ENCODE peak calls at places on chromosomes 6 and 20, in eight cellular contexts. B, D, T, I, E, X, W and C are unnamed samples. For H3K4me1, the result is how much of the 10 kb centered on the place peaks cover.

GRCh38 chr6:9518433-9518832 is 896.4 kb downstream of the TFAP2A start:
- DNase-seq in B (no peak), D (no peak), T (no peak), I (no peak), E (no peak), X (no peak), W (no peak), C (no peak)

GRCh38 chr20:38324159-38324558 is 20.2 kb downstream of the BPI start:
- DNase-seq in B (no peak), D (no peak), T (no peak), I (no peak), E (no peak), X (no peak), W (no peak), C (no peak)

GRCh38 chr6:25296217-25296905 is 17.2 kb downstream of the CARMIL1 start:
- DNase-seq in B (no peak), D (no peak), T (no peak), I (no peak), E (no peak), X (no peak), W (no peak), C (no peak)

GRCh38 chr6:22332726-22333125 is 35.9 kb upstream of the PRL start:
- DNase-seq in B (no peak), D (no peak), T (no peak), I (no peak), E (no peak), X (no peak), W (no peak), C (no peak)

GRCh38 chr6:35046862-35047261 is 94.3 kb downstream of the TCP11 start:
- DNase-seq in B (no peak), D (no peak), T (no peak), I (no peak), E (no peak), X (no peak), W (no peak), C (no peak)

GRCh38 chr6:84546427-84546914 is 217.9 kb downstream of the TBX18 start:
- DNase-seq in B (no peak), D (no peak), T (no peak), I (no peak), E (no peak), X (no peak), W (no peak), C (no peak)

GRCh38 chr20:63178889-63179751 is 36.8 kb downstream of the YTHDF1 start:
- DNase-seq in B (no peak), D (no peak), T (peak), I (peak), E (peak), X (peak), W (no peak), C (no peak)

GRCh38 chr6:23659125-23659524 is 466.9 kb upstream of the NRSN1 start:
- DNase-seq in B (no peak), D (peak), T (no peak), I (peak), E (no peak), X (peak), W (no peak), C (no peak)

GRCh38 chr20:2290486-2290885 is 5.3 kb upstream of the TGM3 start:
- DNase-seq in B (no peak), D (no peak), T (no peak), I (no peak), E (no peak), X (no peak), W (no peak), C (no peak)

GRCh38 chr6:72748759-72749158 is 126.9 kb downstream of the KCNQ5 start:
- DNase-seq in B (peak), D (no peak), T (no peak), I (no peak), E (no peak), X (no peak), W (no peak), C (no peak)

GRCh38 chr6:22372922-22373321 is 76.1 kb upstream of the PRL start:
- DNase-seq in B (no peak), D (no peak), T (no peak), I (no peak), E (no peak), X (no peak), W (no peak), C (no peak)

GRCh38 chr6:14211596-14211961 is 94.0 kb downstream of the CD83 start:
- DNase-seq in B (peak), D (peak), T (no peak), I (peak), E (peak), X (peak), W (peak), C (no peak)

GRCh38 chr6:161442381-161442858 is 168.6 kb upstream of the AGPAT4 start:
- DNase-seq in B (no peak), D (no peak), T (no peak), I (no peak), E (no peak), X (no peak), W (no peak), C (no peak)

GRCh38 chr6:170067923-170068360 is 222.9 kb downstream of the DLL1 start:
- DNase-seq in B (no peak), D (no peak), T (no peak), I (no peak), E (no peak), X (peak), W (no peak), C (no peak)

GRCh38 chr6:7910298-7910653 is 312 bp downstream of the TXNDC5 start:
- DNase-seq in B (no peak), D (no peak), T (no peak), I (no peak), E (no peak), X (no peak), W (no peak), C (no peak)

GRCh38 chr6:66772785-66773184 is 1065.8 kb upstream of the EYS start:
- DNase-seq in B (no peak), D (no peak), T (no peak), I (no peak), E (no peak), X (no peak), W (no peak), C (no peak)

GRCh38 chr6:125050663-125051318 is 88.6 kb downstream of the RNF217 start:
- DNase-seq in B (no peak), D (no peak), T (no peak), I (no peak), E (no peak), X (no peak), W (no peak), C (no peak)

GRCh38 chr20:25044660-25045342 is 13.1 kb downstream of the ACSS1 start:
- DNase-seq in B (no peak), D (no peak), T (no peak), I (no peak), E (no peak), X (no peak), W (peak), C (no peak)

GRCh38 chr20:40945754-40946451 is 82.7 kb upstream of the TOP1 start:
- DNase-seq in B (peak), D (peak), T (peak), I (peak), E (peak), X (peak), W (no peak), C (peak)

GRCh38 chr6:65623569-65623968 is 83.5 kb downstream of the EYS start:
- DNase-seq in B (no peak), D (no peak), T (no peak), I (no peak), E (no peak), X (no peak), W (no peak), C (no peak)

GRCh38 chr6:15340775-15341174 is 94.9 kb downstream of the JARID2 start:
- DNase-seq in B (no peak), D (no peak), T (no peak), I (no peak), E (no peak), X (no peak), W (no peak), C (no peak)

GRCh38 chr20:32356935-32357868 is 929 bp upstream of the ASXL1 start:
- DNase-seq in B (peak), D (peak), T (peak), I (peak), E (no peak), X (peak), W (peak), C (peak)

GRCh38 chr6:30100585-30101422 is 12.1 kb downstream of the TRIM31 start:
- DNase-seq in B (peak), D (peak), T (no peak), I (peak), E (peak), X (peak), W (peak), C (peak)

GRCh38 chr6:139029470-139030210 is 1.1 kb downstream of the ABRACL start:
- DNase-seq in B (peak), D (no peak), T (no peak), I (peak), E (peak), X (peak), W (peak), C (peak)

GRCh38 chr6:161033667-161034066 is 42.1 kb downstream of the MAP3K4 start:
- DNase-seq in B (no peak), D (no peak), T (no peak), I (no peak), E (no peak), X (no peak), W (no peak), C (no peak)

GRCh38 chr20:43909720-43910119 is 4.9 kb upstream of the TOX2 start:
- DNase-seq in B (no peak), D (no peak), T (no peak), I (no peak), E (no peak), X (no peak), W (no peak), C (no peak)

GRCh38 chr20:11186301-11187008 is 512.7 kb upstream of the JAG1 start:
- DNase-seq in B (no peak), D (no peak), T (no peak), I (no peak), E (no peak), X (no peak), W (no peak), C (no peak)

GRCh38 chr20:35453647-35454046 is 1.8 kb upstream of the CEP250 start:
- DNase-seq in B (no peak), D (no peak), T (no peak), I (no peak), E (no peak), X (no peak), W (no peak), C (no peak)

GRCh38 chr20:58839474-58839874 is 11.2 kb downstream of the GNAS-AS1 start:
- DNase-seq in B (peak), D (peak), T (peak), I (peak), E (peak), X (no peak), W (no peak), C (peak)

GRCh38 chr6:20900396-20901160 is 366.3 kb downstream of the CDKAL1 start:
- DNase-seq in B (no peak), D (no peak), T (no peak), I (no peak), E (no peak), X (no peak), W (no peak), C (no peak)
- H3K27ac ChIP-seq in B (no peak), D (no peak), T (no peak), I (no peak), E (no peak), X (no peak), W (no peak), C (no peak)

DNA sequence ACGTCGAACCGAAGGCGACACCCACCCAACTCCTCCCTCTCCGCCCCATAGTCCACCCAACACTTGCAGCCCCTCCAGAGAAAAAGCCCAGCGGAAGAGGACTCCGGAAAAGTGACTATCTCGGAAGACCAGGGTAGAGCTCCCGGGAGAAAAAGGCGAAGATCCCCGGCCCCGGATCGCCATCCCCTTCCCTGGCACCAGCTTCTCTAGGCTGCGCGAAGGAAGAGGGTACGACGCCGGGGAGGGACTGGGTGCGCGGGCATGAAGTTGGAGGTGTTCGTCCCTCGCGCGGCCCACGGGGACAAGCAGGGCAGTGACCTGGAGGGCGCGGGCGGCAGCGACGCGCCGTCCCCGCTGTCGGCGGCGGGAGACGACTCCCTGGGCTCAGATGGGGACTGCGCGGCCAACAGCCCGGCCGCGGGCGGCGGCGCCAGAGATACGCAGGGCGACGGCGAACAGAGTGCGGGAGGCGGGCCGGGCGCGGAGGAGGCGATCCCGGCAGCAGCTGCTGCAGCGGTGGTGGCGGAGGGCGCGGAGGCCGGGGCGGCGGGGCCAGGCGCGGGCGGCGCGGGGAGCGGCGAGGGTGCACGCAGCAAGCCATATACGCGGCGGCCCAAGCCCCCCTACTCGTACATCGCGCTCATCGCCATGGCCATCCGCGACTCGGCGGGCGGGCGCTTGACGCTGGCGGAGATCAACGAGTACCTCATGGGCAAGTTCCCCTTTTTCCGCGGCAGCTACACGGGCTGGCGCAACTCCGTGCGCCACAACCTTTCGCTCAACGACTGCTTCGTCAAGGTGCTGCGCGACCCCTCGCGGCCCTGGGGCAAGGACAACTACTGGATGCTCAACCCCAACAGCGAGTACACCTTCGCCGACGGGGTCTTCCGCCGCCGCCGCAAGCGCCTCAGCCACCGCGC is 806 bp downstream of the FOXQ1 start:
- DNase-seq in B (peak), D (no peak), T (no peak), I (peak), E (no peak), X (no peak), W (no peak), C (peak)
- H3K4me3 ChIP-seq in B (peak), D (peak), T (peak), I (peak), E (peak), X (peak), W (peak), C (peak)

GRCh38 chr20:33658929-33659328 is 3.2 kb upstream of the C20orf144 start:
- DNase-seq in B (no peak), D (no peak), T (no peak), I (no peak), E (no peak), X (no peak), W (no peak), C (no peak)
- H3K4me1 ChIP-seq in B (under half), D (under half), T (under half), I (under half), E (under half), X (under half), W (under half), C (under half)

DNA sequence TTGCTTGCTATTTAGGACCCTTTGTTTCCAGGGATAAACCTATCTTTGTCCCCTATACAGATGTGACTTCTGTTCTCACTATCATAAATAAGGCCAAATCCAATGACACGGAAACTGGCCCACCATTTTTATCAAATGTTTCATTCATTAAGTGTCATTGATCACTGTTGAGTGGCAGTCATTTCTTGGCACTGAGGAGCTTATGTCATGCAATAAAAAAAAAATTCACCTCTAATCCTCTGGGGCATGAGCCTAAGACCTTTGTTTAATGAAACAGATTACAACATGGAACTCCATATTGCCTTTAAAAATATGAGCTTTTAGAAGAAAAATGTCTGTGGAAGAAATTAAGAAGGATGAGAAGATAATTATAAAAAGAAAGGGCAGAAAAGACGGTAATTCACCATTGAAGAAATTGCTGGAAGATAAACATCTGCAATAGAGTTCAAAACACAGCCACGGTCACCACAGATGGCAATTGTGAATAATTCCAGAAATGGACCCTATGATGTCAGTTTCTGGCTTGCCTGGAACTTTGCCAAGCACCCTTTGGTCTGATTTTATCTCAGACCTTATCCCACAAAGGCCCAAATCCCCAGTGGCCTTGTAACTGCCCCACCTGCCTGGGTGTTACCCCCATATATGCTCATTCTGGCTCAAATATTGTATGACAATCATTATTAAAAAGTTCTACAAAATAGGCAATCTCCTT is 91.1 kb downstream of the DST start:
- DNase-seq in B (no peak), D (peak), T (no peak), I (no peak), E (no peak), X (no peak), W (no peak), C (no peak)
- H3K27ac ChIP-seq in B (no peak), D (no peak), T (no peak), I (no peak), E (peak), X (peak), W (no peak), C (no peak)

GRCh38 chr20:6006603-6006949 is 47.3 kb downstream of the LRRN4 start:
- DNase-seq in B (peak), D (no peak), T (no peak), I (no peak), E (no peak), X (no peak), W (no peak), C (no peak)

GRCh38 chr20:6007094-6007528 is 46.7 kb downstream of the LRRN4 start:
- DNase-seq in B (no peak), D (peak), T (no peak), I (no peak), E (no peak), X (no peak), W (no peak), C (no peak)

GRCh38 chr20:6008254-6008653 is 45.6 kb downstream of the LRRN4 start:
- DNase-seq in B (peak), D (peak), T (no peak), I (peak), E (peak), X (peak), W (no peak), C (peak)

GRCh38 chr20:6012166-6012565 is 41.7 kb downstream of the LRRN4 start:
- DNase-seq in B (no peak), D (no peak), T (no peak), I (no peak), E (no peak), X (no peak), W (no peak), C (no peak)

GRCh38 chr20:6007529-6008103 is 46.2 kb downstream of the LRRN4 start:
- DNase-seq in B (no peak), D (peak), T (no peak), I (no peak), E (no peak), X (no peak), W (no peak), C (no peak)
- H3K4me3 ChIP-seq in B (no peak), D (peak), T (peak), I (no peak), E (peak), X (no peak), W (peak), C (no peak)

DNA sequence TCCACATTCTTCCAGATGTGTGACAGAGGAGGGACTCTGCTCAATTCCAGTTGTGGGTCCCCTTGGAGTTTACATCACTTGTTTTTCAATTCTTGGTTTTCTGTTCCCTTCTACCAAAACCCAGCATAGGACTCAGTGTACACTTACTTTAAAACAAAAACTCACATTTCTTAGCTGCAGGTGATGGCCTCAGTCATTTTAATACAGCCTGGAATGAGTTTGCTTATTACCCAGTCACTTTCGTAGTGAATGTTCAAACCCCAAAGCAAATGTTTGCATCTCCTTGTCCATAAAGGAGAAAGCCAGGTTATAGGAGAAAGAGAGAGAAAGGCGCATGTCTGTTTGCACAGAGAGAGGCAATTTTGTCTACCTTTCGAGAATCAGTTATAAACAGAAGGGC is 27.4 kb upstream of the PI16 start:
- DNase-seq in B (no peak), D (no peak), T (no peak), I (no peak), E (no peak), X (no peak), W (no peak), C (no peak)
- H3K4me1 ChIP-seq in B (under half), D (under half), T (under half), I (under half), E (under half), X (under half), W (under half), C (under half)

GRCh38 chr6:119147101-119148053 is 68.9 kb upstream of the FAM184A start:
- DNase-seq in B (no peak), D (peak), T (peak), I (no peak), E (no peak), X (peak), W (no peak), C (no peak)
- H3K27ac ChIP-seq in B (no peak), D (peak), T (peak), I (no peak), E (no peak), X (peak), W (no peak), C (no peak)

DNA sequence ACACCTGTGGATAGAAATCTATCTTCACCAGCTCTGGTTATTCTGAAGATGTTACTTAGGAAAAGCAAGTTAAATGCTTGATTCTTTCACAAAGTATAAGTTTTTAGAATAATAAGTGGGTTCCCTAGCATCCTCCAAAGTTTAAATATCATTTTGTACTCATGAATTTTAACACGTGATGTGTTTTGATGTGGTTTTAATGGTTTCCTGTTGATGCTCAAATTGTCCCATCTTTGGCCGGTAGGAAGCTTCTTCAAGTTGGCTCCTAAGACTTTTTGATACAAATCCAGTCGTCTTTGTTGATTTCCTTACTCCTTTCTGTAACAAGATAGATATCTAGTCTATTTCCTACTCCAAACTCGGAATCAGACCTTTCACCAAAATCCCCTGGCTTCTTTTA is 94.5 kb upstream of the STXBP5 start:
- DNase-seq in B (no peak), D (no peak), T (no peak), I (no peak), E (no peak), X (no peak), W (no peak), C (no peak)
- H3K4me3 ChIP-seq in B (no peak), D (no peak), T (no peak), I (no peak), E (no peak), X (no peak), W (no peak), C (no peak)

DNA sequence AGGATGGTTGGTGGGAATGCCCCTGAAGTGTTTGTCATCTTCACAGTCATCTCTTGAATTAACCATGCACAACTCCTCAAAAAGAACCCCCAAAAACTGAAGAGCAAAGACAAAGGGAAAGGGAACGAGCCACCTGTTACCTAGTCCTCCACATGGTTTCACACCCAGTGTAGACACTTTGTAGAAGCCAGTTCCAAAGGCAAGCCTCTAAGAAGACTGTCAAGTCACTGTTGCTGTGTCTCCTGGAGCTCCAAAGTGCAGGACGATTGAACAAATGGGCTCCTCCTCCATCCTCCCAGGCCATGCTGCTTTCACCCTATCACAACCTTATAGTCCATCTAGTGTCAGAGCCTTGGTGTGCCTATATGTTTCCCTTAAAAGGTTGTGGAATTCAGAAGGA is 277.6 kb upstream of the PRDM1 start:
- DNase-seq in B (no peak), D (no peak), T (no peak), I (no peak), E (no peak), X (no peak), W (no peak), C (no peak)
- H3K4me1 ChIP-seq in B (under half), D (under half), T (under half), I (under half), E (under half), X (under half), W (under half), C (under half)